ENCODE peak calls at places on chromosomes 4 and X, in six cellular contexts. One of them, this sample, is unnamed. For H3K4me1, the result is how much of the 10 kb centered on the place peaks cover.

GRCh38 chr4:123825596-123826291 is 429.1 kb downstream of the SPRY1 start:
- DNase-seq in cardiac muscle cell: no peak
- DNase-seq in mesenchymal stem cell: peak
- DNase-seq in OCI-LY7: no peak
- DNase-seq in kidney: no peak
- DNase-seq in lower lobe of right lung: no peak
- DNase-seq in this sample: no peak

GRCh38 chr4:174538123-174538875 is 16.0 kb upstream of the HPGD start:
- DNase-seq in cardiac muscle cell: no peak
- DNase-seq in mesenchymal stem cell: peak
- DNase-seq in kidney: no peak
- DNase-seq in OCI-LY7: no peak
- DNase-seq in lower lobe of right lung: no peak
- DNase-seq in this sample: no peak

GRCh38 chrX:66022742-66023725 is 16.8 kb downstream of the VSIG4 start:
- DNase-seq in OCI-LY7: no peak
- DNase-seq in kidney: no peak
- DNase-seq in mesenchymal stem cell: no peak
- DNase-seq in lower lobe of right lung: no peak
- DNase-seq in cardiac muscle cell: peak
- DNase-seq in this sample: no peak

GRCh38 chr4:177339794-177340374 is 30.2 kb downstream of the NEIL3 start:
- DNase-seq in lower lobe of right lung: no peak
- DNase-seq in cardiac muscle cell: peak
- DNase-seq in OCI-LY7: peak
- DNase-seq in mesenchymal stem cell: peak
- DNase-seq in kidney: no peak
- DNase-seq in this sample: no peak

GRCh38 chr4:48137766-48138349 is 3.8 kb upstream of the TXK start:
- DNase-seq in mesenchymal stem cell: no peak
- DNase-seq in lower lobe of right lung: no peak
- DNase-seq in kidney: no peak
- DNase-seq in cardiac muscle cell: no peak
- DNase-seq in OCI-LY7: peak
- DNase-seq in this sample: no peak

GRCh38 chr4:139035650-139036049 is 20.1 kb downstream of the NOCT start:
- DNase-seq in cardiac muscle cell: no peak
- DNase-seq in kidney: no peak
- DNase-seq in OCI-LY7: no peak
- DNase-seq in mesenchymal stem cell: no peak
- DNase-seq in lower lobe of right lung: no peak
- DNase-seq in this sample: no peak

GRCh38 chrX:53184836-53185235 is 40.2 kb downstream of the KDM5C start:
- DNase-seq in cardiac muscle cell: peak
- DNase-seq in OCI-LY7: no peak
- DNase-seq in kidney: no peak
- DNase-seq in mesenchymal stem cell: peak
- DNase-seq in lower lobe of right lung: no peak
- DNase-seq in this sample: no peak

GRCh38 chr4:172393220-172393619 is 580.0 kb downstream of the GALNTL6 start:
- DNase-seq in kidney: no peak
- DNase-seq in lower lobe of right lung: no peak
- DNase-seq in mesenchymal stem cell: no peak
- DNase-seq in cardiac muscle cell: no peak
- DNase-seq in OCI-LY7: no peak
- DNase-seq in this sample: peak

GRCh38 chr4:82900016-82900334 is 560 bp upstream of the THAP9 start:
- DNase-seq in kidney: no peak
- DNase-seq in mesenchymal stem cell: no peak
- DNase-seq in cardiac muscle cell: no peak
- DNase-seq in OCI-LY7: peak
- DNase-seq in lower lobe of right lung: no peak
- DNase-seq in this sample: no peak

GRCh38 chr4:37958932-37959331 is 1.3 kb upstream of the PTTG2 start:
- DNase-seq in lower lobe of right lung: no peak
- DNase-seq in cardiac muscle cell: no peak
- DNase-seq in kidney: no peak
- DNase-seq in OCI-LY7: no peak
- DNase-seq in mesenchymal stem cell: no peak
- DNase-seq in this sample: no peak

GRCh38 chr4:168496834-168497233 is at the start of gene PALLD:
- DNase-seq in lower lobe of right lung: peak
- DNase-seq in mesenchymal stem cell: peak
- DNase-seq in kidney: no peak
- DNase-seq in OCI-LY7: no peak
- DNase-seq in cardiac muscle cell: peak
- DNase-seq in this sample: no peak

GRCh38 chr4:1460967-1461868 is 55.0 kb upstream of the NKX1-1 start:
- DNase-seq in kidney: peak
- DNase-seq in lower lobe of right lung: peak
- DNase-seq in cardiac muscle cell: no peak
- DNase-seq in mesenchymal stem cell: no peak
- DNase-seq in OCI-LY7: no peak
- DNase-seq in this sample: no peak

GRCh38 chr4:94802091-94802490 is 44.3 kb downstream of the BMPR1B start:
- DNase-seq in lower lobe of right lung: no peak
- DNase-seq in OCI-LY7: no peak
- DNase-seq in mesenchymal stem cell: no peak
- DNase-seq in kidney: peak
- DNase-seq in cardiac muscle cell: no peak
- DNase-seq in this sample: peak

GRCh38 chr4:98287328-98287727 is 26.1 kb downstream of the RAP1GDS1 start:
- DNase-seq in OCI-LY7: no peak
- DNase-seq in cardiac muscle cell: no peak
- DNase-seq in lower lobe of right lung: no peak
- DNase-seq in mesenchymal stem cell: no peak
- DNase-seq in kidney: no peak
- DNase-seq in this sample: no peak

GRCh38 chr4:136400829-136401228 is 1131.5 kb downstream of the PCDH18 start:
- DNase-seq in kidney: no peak
- DNase-seq in mesenchymal stem cell: no peak
- DNase-seq in lower lobe of right lung: no peak
- DNase-seq in cardiac muscle cell: no peak
- DNase-seq in OCI-LY7: no peak
- DNase-seq in this sample: no peak

GRCh38 chr4:8844976-8845690 is 26.5 kb downstream of the HMX1 start:
- DNase-seq in mesenchymal stem cell: no peak
- DNase-seq in OCI-LY7: no peak
- DNase-seq in cardiac muscle cell: no peak
- DNase-seq in lower lobe of right lung: peak
- DNase-seq in kidney: peak
- DNase-seq in this sample: no peak

GRCh38 chr4:44861756-44862155 is 135.4 kb upstream of the GNPDA2 start:
- DNase-seq in OCI-LY7: no peak
- DNase-seq in lower lobe of right lung: no peak
- DNase-seq in mesenchymal stem cell: peak
- DNase-seq in cardiac muscle cell: peak
- DNase-seq in kidney: no peak
- DNase-seq in this sample: no peak

GRCh38 chrX:7414753-7415152 is 266.8 kb upstream of the PUDP start:
- DNase-seq in OCI-LY7: no peak
- DNase-seq in lower lobe of right lung: no peak
- DNase-seq in mesenchymal stem cell: no peak
- DNase-seq in kidney: no peak
- DNase-seq in cardiac muscle cell: no peak
- DNase-seq in this sample: no peak

GRCh38 chrX:118534716-118535493 is 39.3 kb downstream of the DOCK11 start:
- DNase-seq in OCI-LY7: no peak
- DNase-seq in kidney: no peak
- DNase-seq in cardiac muscle cell: no peak
- DNase-seq in mesenchymal stem cell: no peak
- DNase-seq in lower lobe of right lung: no peak
- DNase-seq in this sample: no peak

GRCh38 chr4:41882622-41883347 is 52.4 kb upstream of the TMEM33 start:
- DNase-seq in lower lobe of right lung: peak
- DNase-seq in mesenchymal stem cell: peak
- DNase-seq in cardiac muscle cell: peak
- DNase-seq in kidney: no peak
- DNase-seq in OCI-LY7: peak
- DNase-seq in this sample: peak

GRCh38 chr4:41686893-41687292 is 61.6 kb downstream of the PHOX2B start:
- DNase-seq in OCI-LY7: no peak
- DNase-seq in mesenchymal stem cell: no peak
- DNase-seq in lower lobe of right lung: no peak
- DNase-seq in cardiac muscle cell: no peak
- DNase-seq in kidney: no peak
- DNase-seq in this sample: no peak

GRCh38 chr4:26838055-26838842 is 22.4 kb upstream of the STIM2 start:
- DNase-seq in lower lobe of right lung: no peak
- DNase-seq in mesenchymal stem cell: no peak
- DNase-seq in kidney: no peak
- DNase-seq in OCI-LY7: peak
- DNase-seq in cardiac muscle cell: no peak
- DNase-seq in this sample: no peak

GRCh38 chr4:83217721-83218522 is 66.7 kb downstream of the COQ2 start:
- DNase-seq in OCI-LY7: peak
- DNase-seq in mesenchymal stem cell: no peak
- DNase-seq in kidney: no peak
- DNase-seq in cardiac muscle cell: no peak
- DNase-seq in lower lobe of right lung: no peak
- DNase-seq in this sample: no peak

GRCh38 chr4:128159967-128160366 is 98.9 kb downstream of the LARP1B start:
- DNase-seq in lower lobe of right lung: no peak
- DNase-seq in kidney: no peak
- DNase-seq in mesenchymal stem cell: peak
- DNase-seq in cardiac muscle cell: peak
- DNase-seq in OCI-LY7: no peak
- DNase-seq in this sample: no peak

GRCh38 chr4:169270156-169270809 is 473 bp downstream of the SH3RF1 start:
- DNase-seq in cardiac muscle cell: peak
- DNase-seq in mesenchymal stem cell: peak
- DNase-seq in kidney: peak
- DNase-seq in OCI-LY7: no peak
- DNase-seq in lower lobe of right lung: peak
- DNase-seq in this sample: peak

GRCh38 chrX:72470111-72470510 is 102.5 kb downstream of the HDAC8 start:
- DNase-seq in mesenchymal stem cell: no peak
- DNase-seq in cardiac muscle cell: no peak
- DNase-seq in OCI-LY7: no peak
- DNase-seq in kidney: no peak
- DNase-seq in lower lobe of right lung: no peak
- DNase-seq in this sample: no peak

GRCh38 chr4:158799856-158800255 is 31.0 kb downstream of the FNIP2 start:
- DNase-seq in lower lobe of right lung: no peak
- DNase-seq in mesenchymal stem cell: no peak
- DNase-seq in cardiac muscle cell: no peak
- DNase-seq in kidney: no peak
- DNase-seq in OCI-LY7: no peak
- DNase-seq in this sample: no peak
- H3K4me1 ChIP-seq in lower lobe of right lung: under half
- H3K4me1 ChIP-seq in mesenchymal stem cell: under half
- H3K4me1 ChIP-seq in cardiac muscle cell: under half
- H3K4me1 ChIP-seq in kidney: half or more
- H3K4me1 ChIP-seq in OCI-LY7: under half
- H3K4me1 ChIP-seq in this sample: under half

DNA sequence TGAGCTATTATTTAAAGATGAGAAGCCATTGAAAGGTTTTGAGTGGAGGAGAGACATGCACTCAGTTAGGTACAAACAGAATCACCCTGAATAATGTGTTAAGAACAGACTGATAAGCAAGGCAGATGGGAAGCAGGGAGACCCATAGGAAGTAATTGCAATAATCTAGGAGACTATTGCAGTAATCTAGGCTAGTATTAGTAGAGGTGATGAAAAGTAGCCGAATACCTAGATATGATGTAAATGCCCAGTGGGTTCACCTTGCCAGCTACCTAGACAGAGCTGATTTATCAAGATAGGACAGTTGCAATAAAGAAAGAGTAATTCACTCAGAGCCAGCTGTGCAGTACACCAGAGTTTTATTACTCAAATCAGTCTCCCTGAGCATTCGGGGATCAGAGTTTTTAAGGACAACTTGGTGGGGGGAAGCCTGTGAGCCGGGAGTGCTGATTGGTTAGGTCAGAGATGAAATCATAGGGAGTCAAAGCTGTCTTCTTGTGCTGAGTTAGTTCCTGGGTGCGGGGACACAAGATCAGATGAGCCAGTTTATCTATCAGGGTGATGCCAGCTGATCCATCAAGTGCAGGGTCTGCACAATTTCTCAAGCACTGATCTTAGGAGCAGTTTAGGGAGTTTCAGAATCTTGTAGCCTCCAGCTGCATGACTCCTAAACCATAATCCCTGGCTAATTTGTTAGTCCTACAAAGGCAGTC is 427.5 kb downstream of the RPA4 start:
- DNase-seq in lower lobe of right lung: no peak
- DNase-seq in OCI-LY7: no peak
- DNase-seq in kidney: no peak
- DNase-seq in mesenchymal stem cell: no peak
- DNase-seq in cardiac muscle cell: no peak
- DNase-seq in this sample: no peak
- H3K4me3 ChIP-seq in lower lobe of right lung: no peak
- H3K4me3 ChIP-seq in OCI-LY7: no peak
- H3K4me3 ChIP-seq in kidney: no peak
- H3K4me3 ChIP-seq in mesenchymal stem cell: no peak
- H3K4me3 ChIP-seq in cardiac muscle cell: no peak
- H3K4me3 ChIP-seq in this sample: no peak

DNA sequence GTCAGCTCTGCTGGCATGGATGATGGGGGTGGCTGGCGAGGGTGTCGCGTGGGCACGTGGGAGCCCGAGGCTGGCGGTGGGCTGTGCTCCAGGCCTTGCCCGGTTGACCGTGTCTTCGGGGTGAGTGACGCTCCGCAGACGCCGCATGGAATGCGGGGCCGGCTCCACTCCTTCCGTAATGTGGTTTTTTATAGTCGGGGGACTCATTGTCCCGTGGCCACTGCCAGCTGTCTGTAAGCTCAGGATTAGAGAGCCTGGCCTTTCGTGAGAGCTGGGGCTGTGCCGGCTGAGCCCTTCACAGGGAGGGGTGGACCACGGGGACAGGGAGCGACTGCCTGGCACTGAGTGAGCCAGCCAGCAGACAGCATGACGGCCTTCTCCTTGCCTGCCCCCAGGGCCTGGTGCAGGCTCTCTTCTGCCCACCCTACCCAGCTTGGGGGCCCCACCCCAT is 20.4 kb downstream of the DOK7 start:
- DNase-seq in lower lobe of right lung: no peak
- DNase-seq in OCI-LY7: no peak
- DNase-seq in cardiac muscle cell: no peak
- DNase-seq in kidney: no peak
- DNase-seq in mesenchymal stem cell: peak
- DNase-seq in this sample: no peak
- H3K4me1 ChIP-seq in lower lobe of right lung: under half
- H3K4me1 ChIP-seq in OCI-LY7: under half
- H3K4me1 ChIP-seq in cardiac muscle cell: under half
- H3K4me1 ChIP-seq in kidney: under half
- H3K4me1 ChIP-seq in mesenchymal stem cell: half or more
- H3K4me1 ChIP-seq in this sample: under half

GRCh38 chr4:148216866-148217814 is 225.1 kb downstream of the NR3C2 start:
- DNase-seq in mesenchymal stem cell: no peak
- DNase-seq in cardiac muscle cell: no peak
- DNase-seq in kidney: no peak
- DNase-seq in lower lobe of right lung: no peak
- DNase-seq in OCI-LY7: peak
- DNase-seq in this sample: no peak
- H3K4me3 ChIP-seq in mesenchymal stem cell: no peak
- H3K4me3 ChIP-seq in cardiac muscle cell: no peak
- H3K4me3 ChIP-seq in kidney: peak
- H3K4me3 ChIP-seq in lower lobe of right lung: peak
- H3K4me3 ChIP-seq in OCI-LY7: peak
- H3K4me3 ChIP-seq in this sample: no peak

This sample was measured in BE2C.